ENCODE peak calls at places on chromosome 1, in four cellular contexts. O, B, F and I are unnamed samples.

GRCh38 chr1:207343675-207344074 is 22.2 kb downstream of the CD55 start:
- DNase-seq in O (no peak), F (no peak), B (no peak), I (no peak)

GRCh38 chr1:36166938-36167910 is 11.3 kb downstream of the MAP7D1 start:
- DNase-seq in B (no peak), F (no peak), O (no peak), I (no peak)

GRCh38 chr1:76668046-76668445 is 199.2 kb upstream of the ST6GALNAC5 start:
- DNase-seq in O (no peak), F (no peak), B (no peak), I (no peak)

GRCh38 chr1:116954450-116954849 is 44.7 kb downstream of the PTGFRN start:
- DNase-seq in B (peak), F (no peak), O (no peak), I (no peak)

GRCh38 chr1:25195835-25196234 is 36.5 kb downstream of the SYF2 start:
- DNase-seq in O (no peak), F (no peak), B (no peak), I (no peak)

GRCh38 chr1:24980836-24981631 is 51.0 kb upstream of the RUNX3 start:
- DNase-seq in F (no peak), B (no peak), O (no peak), I (no peak)

GRCh38 chr1:94095112-94095637 is 25.8 kb downstream of the ABCA4 start:
- DNase-seq in F (no peak), O (peak), B (peak), I (no peak)

GRCh38 chr1:92960395-92961130 is 699 bp downstream of the DIPK1A start:
- DNase-seq in B (peak), O (peak), F (no peak), I (peak)

GRCh38 chr1:205595435-205595834 is 36.4 kb downstream of the ELK4 start:
- DNase-seq in F (no peak), O (no peak), B (no peak), I (no peak)

GRCh38 chr1:1259540-1259939 is 13.0 kb upstream of the C1QTNF12 start:
- DNase-seq in F (no peak), B (no peak), O (no peak), I (no peak)

GRCh38 chr1:18094096-18094495 is 13.5 kb upstream of the IGSF21 start:
- DNase-seq in B (no peak), O (no peak), F (no peak), I (no peak)

GRCh38 chr1:26838474-26839338 is 12.2 kb downstream of the ZDHHC18 start:
- DNase-seq in B (no peak), F (no peak), O (no peak), I (no peak)

GRCh38 chr1:220692436-220693228 is 2.5 kb downstream of the C1orf115 start:
- DNase-seq in O (no peak), B (no peak), F (no peak), I (no peak)

GRCh38 chr1:232221790-232222499 is 408.0 kb downstream of the SIPA1L2 start:
- DNase-seq in F (no peak), B (no peak), O (no peak), I (no peak)

GRCh38 chr1:50929376-50929958 is 30.6 kb downstream of the FAF1 start:
- DNase-seq in F (no peak), B (no peak), O (no peak), I (no peak)

GRCh38 chr1:6141601-6142000 is 38.5 kb downstream of the CHD5 start:
- DNase-seq in F (no peak), B (no peak), O (no peak), I (no peak)
- TF ChIP-seq CTCF in F (no peak), B (no peak), O (no peak), I (no peak)

GRCh38 chr1:203287109-203287893 is 18.0 kb upstream of the BTG2 start:
- DNase-seq in F (no peak), B (peak), O (no peak), I (no peak)
- TF ChIP-seq CTCF in F (no peak), B (no peak), O (no peak), I (no peak)

GRCh38 chr1:99648107-99648506 is 2.2 kb downstream of the PALMD start:
- DNase-seq in F (no peak), B (peak), O (no peak), I (no peak)
- TF ChIP-seq CTCF in F (no peak), B (no peak), O (no peak), I (peak)

GRCh38 chr1:150532860-150533259 is 16.3 kb upstream of the ADAMTSL4 start:
- DNase-seq in F (no peak), O (no peak), B (no peak), I (no peak)
- TF ChIP-seq CTCF in F (peak), O (no peak), B (no peak), I (no peak)

GRCh38 chr1:229975047-229975446 is 92.0 kb upstream of the GALNT2 start:
- DNase-seq in O (no peak), F (no peak), B (no peak), I (no peak)

GRCh38 chr1:229970714-229971113 is 96.3 kb upstream of the GALNT2 start:
- DNase-seq in B (no peak), F (no peak), O (no peak), I (no peak)

GRCh38 chr1:229973297-229973612 is 93.8 kb upstream of the GALNT2 start:
- DNase-seq in B (no peak), F (no peak), O (no peak), I (no peak)

GRCh38 chr1:229971141-229971540 is 95.9 kb upstream of the GALNT2 start:
- DNase-seq in F (no peak), B (no peak), O (no peak), I (no peak)

DNA sequence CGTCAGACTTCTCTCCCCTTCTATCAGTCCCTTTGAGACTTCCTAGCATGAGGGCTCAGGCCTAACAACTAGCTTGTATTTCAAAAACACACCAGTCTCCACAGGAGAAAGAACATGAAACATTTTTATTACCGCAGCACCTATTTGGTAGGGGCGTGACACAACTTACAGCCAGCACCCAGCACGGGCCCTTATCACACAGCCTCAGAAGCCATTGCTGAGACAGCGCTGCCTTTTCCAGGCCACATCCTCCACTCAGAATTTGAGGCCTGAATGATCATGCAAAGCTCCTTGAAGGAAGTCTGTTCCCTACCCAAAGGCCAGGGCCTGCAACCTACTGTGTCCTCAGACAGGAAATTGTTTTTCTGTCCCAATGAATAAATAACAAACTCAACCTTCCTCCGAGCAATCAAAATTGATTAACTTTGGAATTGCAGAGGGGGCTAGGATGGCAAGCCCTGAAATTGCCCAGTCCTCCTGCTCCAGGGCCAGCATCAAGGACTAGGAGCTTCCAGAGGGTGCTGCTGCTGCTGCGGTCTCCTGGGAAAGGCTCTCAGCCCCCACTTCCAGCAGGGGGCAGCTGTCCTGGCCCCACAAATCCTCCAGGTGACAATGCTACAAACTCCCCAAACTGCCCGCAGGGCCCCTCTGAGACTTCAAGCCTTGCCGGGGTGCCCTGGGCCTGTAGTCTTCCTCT is 94.3 kb upstream of the GALNT2 start:
- DNase-seq in O (no peak), F (no peak), B (no peak), I (no peak)
- TF ChIP-seq CTCF in O (no peak), F (no peak), B (no peak), I (peak)

DNA sequence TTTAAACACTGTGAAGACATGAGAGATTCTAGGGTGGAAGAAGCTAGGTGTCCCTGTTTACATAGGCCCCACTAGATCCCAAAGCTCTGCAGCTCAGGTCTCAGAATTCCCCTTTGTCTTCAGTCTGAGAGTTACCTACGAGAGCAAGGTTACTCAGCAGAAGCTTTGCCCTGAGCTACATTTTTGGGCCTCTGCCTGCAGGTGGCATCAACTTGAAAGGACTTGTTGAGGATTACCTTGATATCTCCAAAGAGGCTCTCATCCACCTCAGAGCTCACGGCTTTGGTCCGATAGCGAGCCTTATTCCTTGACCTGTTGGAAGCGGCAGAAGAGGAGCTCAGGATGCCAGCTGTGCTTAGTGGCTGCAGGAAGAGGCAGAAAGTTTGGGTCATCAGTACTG is 7.0 kb downstream of the CFAP45 start:
- DNase-seq in O (no peak), F (no peak), B (no peak), I (no peak)
- TF ChIP-seq CTCF in O (no peak), F (no peak), B (no peak), I (peak)